ENCODE peak calls at places on chromosome 11, in ten cellular contexts. B is DND-41; K is CD8-positive, alpha-beta T cell; J is epithelial cell of proximal tubule; E is right cardiac atrium; H is fibroblast of pulmonary artery; O is NCI-H1436; R is AG09319; T is endothelial cell; L is neural progenitor cell. W is an unnamed sample.

GRCh38 chr11:19276859-19277808 is 36.4 kb upstream of the E2F8 start:
- DNase-seq in B (no peak), K (no peak), J (peak), E (no peak), H (peak), O (no peak), R (no peak), T (no peak), L (no peak), W (no peak)

GRCh38 chr11:124867700-124868099 is 2.5 kb downstream of the ROBO3 start:
- DNase-seq in B (no peak), K (no peak), J (no peak), E (no peak), H (peak), O (no peak), R (no peak), T (no peak), L (peak), W (no peak)

GRCh38 chr11:102615077-102615893 is 9.8 kb downstream of the MMP20 start:
- DNase-seq in B (no peak), K (no peak), J (no peak), E (no peak), H (no peak), O (no peak), R (no peak), T (no peak), L (peak), W (no peak)

GRCh38 chr11:75921808-75922207 is 106.8 kb downstream of the UVRAG start:
- DNase-seq in B (no peak), K (no peak), J (no peak), E (no peak), H (no peak), O (no peak), R (no peak), T (no peak), L (no peak), W (no peak)

GRCh38 chr11:126150256-126150655 is 61.2 kb downstream of the RPUSD4 start:
- DNase-seq in B (peak), K (no peak), J (no peak), E (no peak), H (no peak), O (no peak), R (no peak), T (no peak), L (no peak), W (no peak)

GRCh38 chr11:81963018-81963417 is 770.6 kb downstream of the FAM181B start:
- DNase-seq in B (no peak), K (no peak), J (no peak), E (no peak), H (peak), O (no peak), R (no peak), T (no peak), L (no peak), W (no peak)

GRCh38 chr11:490930-491260 is 16.1 kb downstream of the RNH1 start:
- DNase-seq in B (no peak), K (no peak), J (no peak), E (no peak), H (no peak), O (no peak), R (no peak), T (no peak), L (no peak), W (no peak)

GRCh38 chr11:92658733-92659132 is 310.7 kb upstream of the MTNR1B start:
- DNase-seq in B (no peak), K (no peak), J (no peak), E (no peak), H (no peak), O (no peak), R (no peak), T (no peak), L (no peak), W (no peak)

GRCh38 chr11:134074766-134075165 is 5.9 kb downstream of the JAM3 start:
- DNase-seq in B (no peak), K (no peak), J (no peak), E (no peak), H (no peak), O (no peak), R (no peak), T (no peak), L (no peak), W (no peak)

GRCh38 chr11:129278586-129279319 is 86.6 kb upstream of the ARHGAP32 start:
- DNase-seq in B (no peak), K (peak), J (no peak), E (peak), H (no peak), O (peak), R (no peak), T (peak), L (peak), W (no peak)

W was measured in kidney epithelial cell.